ENCODE peak calls at places on chromosomes 5 and 9, in seven cellular contexts. Y is cardiac muscle cell, U is right cardiac atrium, A is psoas muscle, P is neural progenitor cell, L is mammary epithelial cell, G is OCI-LY7. T is an unnamed sample.
A peak's percentile ranks its signal among the peaks of the same experiment; 100 is the strongest.

GRCh38 chr5:43225649-43226245 is 33.7 kb downstream of the NIM1K start:
- DNase-seq in Y (no peak), U (no peak), A (no peak), P (no peak), L (no peak), G (no peak), T (no peak)

GRCh38 chr5:147567917-147568598 is 58.2 kb upstream of the DPYSL3 start:
- DNase-seq in Y (peak; percentile 64), U (no peak), A (no peak), P (peak; percentile 83), L (peak; percentile 84), G (peak; percentile 7), T (peak; percentile 11)

GRCh38 chr5:150644058-150644457 is 3.6 kb downstream of the SYNPO start:
- DNase-seq in Y (no peak), U (no peak), A (no peak), P (peak; percentile 41), L (no peak), G (no peak), T (no peak)

GRCh38 chr9:98707158-98708102 is 1.3 kb downstream of the GABBR2 start:
- DNase-seq in Y (peak; percentile 86), U (peak; percentile 79), A (peak; percentile 18), P (peak; percentile 94), L (peak; percentile 54), G (no peak), T (peak; percentile 78)

GRCh38 chr9:693460-694390 is 147.8 kb upstream of the DMRT1 start:
- DNase-seq in Y (peak; percentile 84), U (peak; percentile 72), A (peak; percentile 37), P (no peak), L (no peak), G (no peak), T (no peak)

GRCh38 chr9:90969021-90969675 is 167.5 kb downstream of the SYK start:
- DNase-seq in Y (no peak), U (no peak), A (no peak), P (no peak), L (peak; percentile 77), G (no peak), T (no peak)

GRCh38 chr5:150672237-150672883 is 11.3 kb downstream of the MYOZ3 start:
- DNase-seq in Y (peak; percentile 35), U (peak; percentile 87), A (peak; percentile 59), P (peak; percentile 65), L (peak; percentile 76), G (no peak), T (no peak)

GRCh38 chr5:152288917-152289595 is 116.0 kb downstream of the NMUR2 start:
- DNase-seq in Y (no peak), U (no peak), A (no peak), P (no peak), L (no peak), G (no peak), T (no peak)

GRCh38 chr5:52725065-52725746 is 62.5 kb upstream of the ITGA1 start:
- DNase-seq in Y (no peak), U (no peak), A (no peak), P (no peak), L (peak; percentile 95), G (no peak), T (no peak)

GRCh38 chr5:40572947-40573346 is 106.8 kb upstream of the PTGER4 start:
- DNase-seq in Y (peak; percentile 73), U (no peak), A (no peak), P (no peak), L (no peak), G (no peak), T (no peak)

GRCh38 chr5:113266913-113267227 is 167.9 kb downstream of the TSSK1B start:
- DNase-seq in Y (no peak), U (no peak), A (no peak), P (no peak), L (peak; percentile 89), G (no peak), T (no peak)

GRCh38 chr5:153965102-153965645 is 73.5 kb downstream of the FAM114A2 start:
- DNase-seq in Y (peak; percentile 69), U (peak; percentile 52), A (peak; percentile 33), P (peak; percentile 83), L (peak; percentile 40), G (peak; percentile 74), T (peak; percentile 83)

GRCh38 chr5:175501759-175502158 is 23.4 kb downstream of the SFXN1 start:
- DNase-seq in Y (no peak), U (no peak), A (no peak), P (no peak), L (no peak), G (no peak), T (no peak)

GRCh38 chr5:39633057-39633456 is 208.3 kb upstream of the DAB2 start:
- DNase-seq in Y (no peak), U (no peak), A (no peak), P (no peak), L (no peak), G (no peak), T (no peak)

GRCh38 chr5:35773936-35774335 is 82.8 kb upstream of the IL7R start:
- DNase-seq in Y (peak; percentile 42), U (no peak), A (no peak), P (no peak), L (peak; percentile 19), G (no peak), T (no peak)

GRCh38 chr5:891837-892389 is 688 bp downstream of the BRD9 start:
- DNase-seq in Y (peak; percentile 30), U (no peak), A (no peak), P (no peak), L (peak; percentile 19), G (peak; percentile 24), T (peak; percentile 50)

GRCh38 chr5:94750681-94751080 is 132.2 kb downstream of the SLF1 start:
- DNase-seq in Y (no peak), U (no peak), A (no peak), P (no peak), L (no peak), G (no peak), T (no peak)

GRCh38 chr5:94746731-94747124 is 128.3 kb downstream of the SLF1 start:
- DNase-seq in Y (peak; percentile 25), U (no peak), A (no peak), P (no peak), L (no peak), G (peak; percentile 87), T (no peak)

GRCh38 chr5:94747371-94747770 is 128.9 kb downstream of the SLF1 start:
- DNase-seq in Y (no peak), U (no peak), A (no peak), P (no peak), L (no peak), G (no peak), T (no peak)

GRCh38 chr5:94748212-94748611 is 129.7 kb downstream of the SLF1 start:
- DNase-seq in Y (no peak), U (no peak), A (no peak), P (no peak), L (no peak), G (peak; percentile 38), T (no peak)

GRCh38 chr5:94749048-94749447 is 130.6 kb downstream of the SLF1 start:
- DNase-seq in Y (no peak), U (no peak), A (no peak), P (no peak), L (no peak), G (peak; percentile 30), T (no peak)
- H3K27ac ChIP-seq in Y (no peak overlapping the region), U (no peak overlapping the region), A (no peak overlapping the region), P (no peak overlapping the region), L (no peak overlapping the region), G (no peak overlapping the region), T (peak overlapping the region; percentile 47)

GRCh38 chr5:122615146-122615545 is 159.7 kb upstream of the SNX2 start:
- DNase-seq in Y (no peak), U (no peak), A (no peak), P (no peak), L (no peak), G (no peak), T (no peak)
- H3K27ac ChIP-seq in Y (no peak overlapping the region), U (no peak overlapping the region), A (no peak overlapping the region), P (no peak overlapping the region), L (no peak overlapping the region), G (no peak overlapping the region), T (no peak overlapping the region)

GRCh38 chr9:36924071-36924470 is 110.0 kb downstream of the PAX5 start:
- DNase-seq in Y (peak; percentile 81), U (no peak), A (no peak), P (no peak), L (peak; percentile 90), G (no peak), T (peak; percentile 90)
- H3K27ac ChIP-seq in Y (no peak overlapping the region), U (no peak overlapping the region), A (no peak overlapping the region), P (no peak overlapping the region), L (no peak overlapping the region), G (no peak overlapping the region), T (peak overlapping the region; percentile 39)

DNA sequence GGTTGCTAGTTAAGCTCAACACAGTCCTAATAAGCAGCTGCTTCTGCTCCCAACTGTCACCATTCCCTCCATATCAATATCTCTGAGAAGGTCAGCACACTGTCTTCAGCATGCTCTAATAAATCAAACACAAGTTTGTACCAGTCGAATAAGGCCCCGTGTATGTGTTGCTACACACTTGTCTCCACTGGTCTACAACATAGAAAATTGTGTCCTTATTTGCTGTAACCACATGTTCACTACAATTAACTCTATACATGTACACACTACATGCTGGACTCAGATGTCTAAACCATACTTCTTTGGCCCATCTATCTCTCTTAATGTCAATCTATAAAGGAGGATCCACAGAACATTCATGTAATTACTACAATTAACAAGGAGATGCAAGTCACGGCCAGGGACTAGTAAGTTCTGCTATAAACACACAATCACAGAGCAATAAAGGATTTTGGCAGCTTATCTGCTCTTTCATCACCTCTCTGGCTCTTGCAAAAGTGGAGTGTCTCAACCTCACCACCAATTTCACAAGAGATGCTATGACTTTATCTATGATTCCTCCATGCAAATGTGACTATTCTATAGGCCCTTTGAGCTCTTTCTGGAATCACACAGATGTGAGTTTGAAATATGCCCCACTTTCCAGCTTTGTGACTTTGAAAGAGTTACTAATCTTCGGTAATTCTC is 143.9 kb downstream of the SEMA5A start:
- DNase-seq in Y (peak; percentile 67), U (no peak), A (no peak), P (no peak), L (peak; percentile 45), G (no peak), T (no peak)
- H3K27ac ChIP-seq in Y (no peak overlapping the region), U (no peak overlapping the region), A (no peak overlapping the region), P (no peak overlapping the region), L (no peak overlapping the region), G (no peak overlapping the region), T (no peak overlapping the region)

DNA sequence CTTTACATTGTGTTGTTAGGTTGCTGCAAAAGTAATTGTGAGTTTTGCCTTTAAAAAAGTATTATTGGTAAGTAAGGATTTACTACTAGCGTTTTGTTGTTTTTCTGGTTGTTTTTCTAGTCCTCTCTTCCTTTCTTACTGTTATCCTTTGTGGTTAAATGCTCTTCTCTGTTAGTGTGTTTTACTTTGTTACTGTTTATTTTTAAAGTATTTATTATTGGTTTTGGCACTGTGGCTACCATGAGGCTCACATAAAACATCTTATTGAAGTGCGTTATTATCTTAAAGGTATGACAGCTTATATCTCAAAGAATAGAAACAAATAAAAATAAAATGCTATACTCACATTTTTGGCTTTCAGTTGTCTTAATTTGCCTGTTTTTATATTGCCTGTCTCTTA is 17.6 kb downstream of the DMXL1 start:
- DNase-seq in Y (no peak), U (no peak), A (no peak), P (no peak), L (no peak), G (no peak), T (no peak)
- H3K27ac ChIP-seq in Y (no peak overlapping the region), U (no peak overlapping the region), A (no peak overlapping the region), P (no peak overlapping the region), L (no peak overlapping the region), G (no peak overlapping the region), T (no peak overlapping the region)

DNA sequence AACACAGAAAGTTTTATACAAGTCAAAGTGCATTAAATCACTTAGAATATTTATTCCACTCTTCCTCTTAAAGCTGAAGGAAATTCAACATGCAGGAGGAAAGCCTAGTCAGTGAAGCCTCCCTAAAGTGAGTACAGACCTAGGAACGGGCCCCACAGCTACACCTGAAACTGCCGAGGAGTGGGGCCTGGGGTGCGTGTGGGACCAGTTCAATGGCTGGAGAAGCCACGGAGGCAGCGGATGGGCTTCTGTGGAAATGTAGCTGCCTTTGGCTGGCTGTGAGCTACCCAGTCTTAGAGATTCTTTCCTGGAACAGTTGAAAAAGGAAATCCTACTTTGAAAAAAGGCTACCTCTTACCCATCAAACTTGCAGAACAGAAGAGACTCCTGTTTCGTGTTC is 16.6 kb downstream of the ARPC5L start:
- DNase-seq in Y (no peak), U (no peak), A (no peak), P (no peak), L (no peak), G (no peak), T (no peak)
- H3K27ac ChIP-seq in Y (peak overlapping the region; percentile 15), U (no peak overlapping the region), A (no peak overlapping the region), P (no peak overlapping the region), L (no peak overlapping the region), G (no peak overlapping the region), T (no peak overlapping the region)

T was measured in A549.